ENCODE peak calls at places on chromosomes 5 and 9, in four cellular contexts. Y, B, V and P are unnamed samples.

GRCh38 chr9:137984520-137985257 is 107.1 kb downstream of the CACNA1B start:
- DNase-seq in Y (no peak), V (no peak), B (no peak), P (no peak)

GRCh38 chr9:118058227-118058626 is 354.0 kb downstream of the TLR4 start:
- DNase-seq in V (no peak), Y (no peak), B (no peak), P (no peak)

GRCh38 chr5:93512799-93513198 is 68.2 kb downstream of the NR2F1-AS1 start:
- DNase-seq in B (no peak), V (no peak), Y (no peak), P (no peak)

GRCh38 chr9:99680191-99680590 is 141.5 kb upstream of the NR4A3 start:
- DNase-seq in B (no peak), Y (no peak), V (no peak), P (no peak)

GRCh38 chr9:125959980-125960619 is 212.9 kb downstream of the PBX3 start:
- DNase-seq in B (no peak), Y (no peak), V (no peak), P (no peak)

GRCh38 chr9:106487256-106487655 is 375.7 kb upstream of the ZNF462 start:
- DNase-seq in V (no peak), Y (no peak), B (no peak), P (no peak)

GRCh38 chr9:120617637-120617979 is 37.6 kb upstream of the CDK5RAP2 start:
- DNase-seq in V (no peak), Y (no peak), B (peak; percentile 26), P (no peak)

GRCh38 chr9:81116340-81117207 is 572.8 kb downstream of the TLE1 start:
- DNase-seq in V (no peak), B (no peak), Y (no peak), P (no peak)

GRCh38 chr9:132651259-132651658 is 18.5 kb downstream of the DDX31 start:
- DNase-seq in Y (no peak), B (peak; percentile 45), V (no peak), P (no peak)

GRCh38 chr9:128505414-128505765 is 871 bp downstream of the GLE1 start:
- DNase-seq in B (no peak), Y (no peak), V (no peak), P (no peak)

GRCh38 chr5:152456815-152457443 is 51.9 kb upstream of the NMUR2 start:
- DNase-seq in Y (no peak), V (no peak), B (no peak), P (no peak)

GRCh38 chr5:81748556-81748955 is 2.3 kb downstream of the SSBP2 start:
- DNase-seq in V (no peak), Y (no peak), B (no peak), P (no peak)

GRCh38 chr5:23823521-23823920 is 316.1 kb downstream of the PRDM9 start:
- DNase-seq in Y (no peak), B (no peak), V (no peak), P (no peak)

GRCh38 chr9:69452110-69452780 is 127.2 kb downstream of the ENTREP1 start:
- DNase-seq in Y (no peak), V (no peak), B (no peak), P (no peak)

GRCh38 chr5:125413861-125414260 is 667.4 kb upstream of the ZNF608 start:
- DNase-seq in Y (no peak), B (no peak), V (no peak), P (no peak)

GRCh38 chr9:125681086-125681622 is 25.9 kb downstream of the MAPKAP1 start:
- DNase-seq in V (no peak), Y (no peak), B (no peak), P (no peak)

GRCh38 chr5:81021486-81021885 is 61.3 kb downstream of the RASGRF2 start:
- DNase-seq in B (no peak), V (no peak), Y (no peak), P (no peak)

GRCh38 chr9:114521846-114522245 is 16.6 kb upstream of the WHRN start:
- DNase-seq in Y (no peak), B (no peak), V (no peak), P (no peak)

GRCh38 chr9:5688109-5688508 is 59.2 kb downstream of the RIC1 start:
- DNase-seq in B (no peak), Y (no peak), V (peak; percentile 15), P (no peak)

GRCh38 chr5:57598756-57599155 is 116.1 kb upstream of the ACTBL2 start:
- DNase-seq in B (no peak), Y (no peak), V (no peak), P (no peak)

GRCh38 chr5:141496038-141496437 is 7.2 kb downstream of the PCDHGC5 start:
- DNase-seq in Y (no peak), B (no peak), V (no peak), P (no peak)

GRCh38 chr5:126178521-126178920 is 244.7 kb upstream of the GRAMD2B start:
- DNase-seq in Y (no peak), V (no peak), B (no peak), P (no peak)

GRCh38 chr5:168747987-168748777 is 169.0 kb upstream of the PANK3 start:
- DNase-seq in B (peak; percentile 41), V (peak; percentile 85), Y (no peak), P (peak; percentile 70)

GRCh38 chr5:141369994-141370848 is at the start of gene PCDHGB3:
- DNase-seq in Y (no peak), V (peak; percentile 21), B (peak; percentile 81), P (peak; percentile 43)

GRCh38 chr9:128355451-128355850 is 15.1 kb downstream of the SLC27A4 start:
- DNase-seq in B (no peak), V (no peak), Y (no peak), P (no peak)

GRCh38 chr5:168420461-168420860 is 65.8 kb upstream of the RARS1 start:
- DNase-seq in B (no peak), Y (no peak), V (no peak), P (no peak)

GRCh38 chr9:7097785-7098420 is 340.1 kb downstream of the KDM4C start:
- DNase-seq in Y (no peak), B (no peak), V (no peak), P (no peak)

GRCh38 chr9:426976-427375 is 212.3 kb downstream of the DOCK8 start:
- DNase-seq in V (no peak), Y (no peak), B (no peak), P (no peak)

GRCh38 chr5:4661851-4662250 is 478.3 kb upstream of the ADAMTS16 start:
- DNase-seq in Y (no peak), V (no peak), B (no peak), P (no peak)

GRCh38 chr5:9596256-9596655 is 33.9 kb downstream of the TAS2R1 start:
- DNase-seq in V (no peak), B (no peak), Y (no peak), P (no peak)

GRCh38 chr5:138438003-138438723 is 694 bp upstream of the REEP2 start:
- DNase-seq in V (no peak), Y (no peak), B (no peak), P (no peak)

GRCh38 chr9:78122631-78123030 is 91.0 kb upstream of the GNAQ start:
- DNase-seq in B (no peak), Y (no peak), V (no peak), P (no peak)

GRCh38 chr9:38107405-38107804 is 38.4 kb upstream of the SHB start:
- DNase-seq in B (no peak), V (no peak), Y (no peak), P (no peak)

DNA sequence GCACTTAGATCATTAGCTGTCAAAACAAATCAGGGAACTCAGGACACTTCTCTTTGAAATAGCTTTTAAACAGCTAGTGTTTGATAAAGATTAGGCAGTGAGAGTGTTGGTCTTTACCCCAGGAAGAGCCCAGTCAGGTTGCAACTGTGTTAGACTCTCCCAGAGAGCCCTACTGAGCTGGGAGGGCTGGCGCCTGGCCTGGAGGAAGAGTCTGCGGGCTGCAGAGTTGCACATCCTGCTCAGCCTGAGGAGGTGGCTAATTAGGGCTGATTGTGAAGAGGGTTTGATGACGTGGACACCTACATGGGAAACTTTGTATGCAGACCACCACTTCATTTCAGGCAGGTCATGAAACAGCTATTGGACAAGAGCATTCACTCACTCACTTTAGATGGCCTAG is 112.0 kb downstream of the TMEM174 start:
- DNase-seq in B (no peak), Y (no peak), V (no peak), P (no peak)
- TF ChIP-seq SPI1 in B (no peak), Y (no peak), V (no peak), P (no peak)

GRCh38 chr9:136951541-136952353 is at the start of gene LCN12:
- DNase-seq in B (no peak), Y (no peak), V (no peak), P (no peak)

GRCh38 chr9:136947955-136948510 is 3.0 kb downstream of the C8G start:
- DNase-seq in V (peak; percentile 38), B (peak; percentile 40), Y (no peak), P (no peak)

GRCh38 chr9:136949239-136949816 is 2.7 kb upstream of the LCN12 start:
- DNase-seq in B (no peak), Y (no peak), V (no peak), P (no peak)

GRCh38 chr9:136950656-136951030 is 1.4 kb upstream of the LCN12 start:
- DNase-seq in Y (no peak), B (no peak), V (no peak), P (no peak)

DNA sequence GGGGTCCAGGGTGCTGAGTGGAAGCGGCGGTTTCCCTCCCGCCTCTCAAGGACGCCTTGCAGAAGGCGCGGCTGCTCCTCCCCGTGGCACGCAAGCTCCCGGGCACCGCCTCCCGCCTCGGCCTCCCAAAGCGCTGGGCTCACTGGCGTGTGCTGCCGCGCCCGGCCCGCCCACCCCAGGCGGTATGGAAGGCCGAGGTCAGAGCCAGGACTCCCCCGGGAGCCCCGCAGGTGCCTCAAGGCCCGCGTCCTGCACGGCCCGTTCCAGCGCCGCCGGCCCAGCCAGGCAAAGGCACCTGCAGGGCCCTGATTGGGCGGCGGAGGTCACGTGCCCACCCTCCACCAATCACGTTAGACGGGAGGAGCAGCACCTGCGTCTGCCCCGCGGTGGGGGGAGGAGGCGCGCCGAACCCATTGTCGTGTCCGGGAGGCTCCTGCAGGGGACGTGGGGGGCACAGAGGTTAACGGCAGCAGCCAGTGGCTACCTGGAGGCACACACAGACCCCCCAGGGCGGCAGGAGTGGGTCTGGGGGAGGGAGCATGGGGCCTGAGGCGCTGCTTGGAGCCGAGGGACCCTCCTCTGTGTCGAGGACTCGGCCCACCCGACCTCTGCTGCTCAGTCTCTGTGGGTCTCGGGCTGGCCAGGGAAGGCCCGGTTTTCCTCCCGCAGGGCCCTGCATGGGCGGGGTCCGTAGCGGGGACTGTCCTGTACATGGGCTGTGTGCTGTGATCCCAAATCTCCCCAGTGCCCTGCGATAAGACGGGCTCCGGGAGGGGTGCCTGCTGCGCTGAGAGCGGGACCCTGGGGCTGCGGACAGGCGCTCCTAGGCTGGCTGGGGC is 2.0 kb upstream of the LCN12 start:
- DNase-seq in B (peak; percentile 96), Y (peak; percentile 73), V (peak; percentile 100), P (peak; percentile 100)
- TF ChIP-seq POLR2AphosphoS5 in B (peak; percentile 78), Y (no peak), V (no peak), P (no peak)

DNA sequence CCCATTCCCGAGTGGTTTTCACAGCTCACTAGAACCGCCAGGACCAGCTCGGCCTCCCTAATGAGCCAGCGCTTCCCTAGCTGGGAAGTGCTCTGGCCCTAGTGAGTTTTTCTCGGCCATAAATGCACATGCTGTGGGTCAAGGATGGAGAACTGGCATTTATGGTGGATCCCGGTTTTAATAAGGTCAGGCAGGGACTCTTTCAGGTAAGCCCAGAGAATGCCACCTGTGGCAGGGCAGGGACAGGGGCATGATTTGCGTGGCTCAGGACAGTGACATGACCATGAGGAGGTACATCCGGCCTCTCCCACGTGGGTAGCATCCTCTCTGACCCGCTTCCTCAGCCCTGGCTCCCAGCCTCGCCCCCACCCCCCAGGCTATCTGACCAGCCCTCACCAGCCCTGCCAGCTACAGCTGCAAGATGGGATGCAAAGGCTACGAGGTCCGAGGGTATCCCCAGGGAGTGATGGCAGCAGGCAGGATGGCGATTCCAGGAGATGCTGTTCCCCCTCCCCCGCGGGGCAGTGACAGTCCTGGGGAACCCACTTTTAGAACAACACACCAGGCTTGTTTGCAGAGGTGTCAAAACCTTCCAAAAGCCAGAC is 60.3 kb upstream of the ADAMTS2 start:
- DNase-seq in Y (no peak), B (no peak), V (no peak), P (no peak)
- TF ChIP-seq SPI1 in Y (no peak), B (no peak), V (no peak), P (no peak)

GRCh38 chr5:14156611-14157493 is 13.7 kb downstream of the TRIO start:
- DNase-seq in V (no peak), Y (peak; percentile 67), B (peak; percentile 61), P (no peak)
- TF ChIP-seq POLR2AphosphoS5 in V (no peak), Y (no peak), B (no peak), P (no peak)